ENCODE peak calls at places on chromosomes 7 and 10, in five cellular contexts. T, H, L, O and Q are unnamed samples.

GRCh38 chr7:76122516-76123239 is 74.8 kb downstream of the MDH2 start:
- DNase-seq in T (no peak), O (no peak), L (no peak), H (no peak), Q (no peak)

GRCh38 chr10:70740441-70741288 is 44.5 kb downstream of the TBATA start:
- DNase-seq in L (no peak), O (no peak), H (no peak), T (no peak), Q (no peak)

GRCh38 chr7:107632466-107632865 is 28.2 kb upstream of the SLC26A4 start:
- DNase-seq in O (no peak), H (no peak), T (no peak), L (no peak), Q (no peak)

GRCh38 chr7:94436018-94436604 is 41.4 kb downstream of the COL1A2 start:
- DNase-seq in L (peak; percentile 72), T (peak; percentile 76), O (peak; percentile 91), H (peak; percentile 71), Q (peak; percentile 7)

GRCh38 chr7:101884671-101885596 is 67.5 kb downstream of the CUX1 start:
- DNase-seq in L (no peak), H (no peak), O (no peak), T (no peak), Q (peak; percentile 53)

GRCh38 chr7:2399848-2400587 is 3.4 kb upstream of the CHST12 start:
- DNase-seq in H (peak; percentile 76), O (no peak), T (peak; percentile 54), L (no peak), Q (no peak)

GRCh38 chr7:86667732-86668131 is 24.0 kb downstream of the GRM3 start:
- DNase-seq in H (no peak), T (no peak), L (no peak), O (peak; percentile 81), Q (no peak)

GRCh38 chr10:94049911-94050310 is 56.2 kb downstream of the PLCE1 start:
- DNase-seq in T (no peak), L (no peak), O (no peak), H (no peak), Q (no peak)

GRCh38 chr7:73833251-73833919 is 2.6 kb downstream of the CLDN4 start:
- DNase-seq in H (peak; percentile 57), T (peak; percentile 51), O (peak; percentile 68), L (peak; percentile 50), Q (no peak)

GRCh38 chr7:112995091-112995824 is 91.4 kb downstream of the GPR85 start:
- DNase-seq in T (no peak), L (no peak), H (no peak), O (peak; percentile 20), Q (no peak)

GRCh38 chr7:1246871-1247526 is 14.3 kb downstream of the UNCX start:
- DNase-seq in H (no peak), L (no peak), T (no peak), O (no peak), Q (no peak)

GRCh38 chr10:1425886-1426285 is 311.4 kb downstream of the ADARB2 start:
- DNase-seq in L (no peak), H (no peak), O (no peak), T (no peak), Q (peak; percentile 50)

GRCh38 chr10:74432841-74433594 is 282.0 kb downstream of the ADK start:
- DNase-seq in O (no peak), T (peak; percentile 18), L (peak; percentile 23), H (no peak), Q (no peak)

GRCh38 chr7:26664735-26665420 is 199.5 kb downstream of the SKAP2 start:
- DNase-seq in H (no peak), O (no peak), L (no peak), T (no peak), Q (no peak)

GRCh38 chr7:67738-68395 is 124.5 kb upstream of the FAM20C start:
- DNase-seq in L (no peak), H (no peak), O (peak; percentile 41), T (no peak), Q (no peak)

GRCh38 chr10:44382131-44382858 is 2.6 kb downstream of the CXCL12 start:
- DNase-seq in H (no peak), T (no peak), O (peak; percentile 68), L (no peak), Q (no peak)

GRCh38 chr10:97038688-97039087 is 147.1 kb downstream of the SLIT1 start:
- DNase-seq in H (no peak), O (no peak), L (no peak), T (no peak), Q (no peak)

GRCh38 chr10:97032624-97033023 is 153.1 kb downstream of the SLIT1 start:
- DNase-seq in O (peak; percentile 29), H (no peak), T (no peak), L (no peak), Q (no peak)

GRCh38 chr10:97034301-97034700 is 151.5 kb downstream of the SLIT1 start:
- DNase-seq in O (no peak), L (no peak), T (no peak), H (no peak), Q (no peak)

GRCh38 chr10:97037365-97038361 is 148.1 kb downstream of the SLIT1 start:
- DNase-seq in L (peak; percentile 79), T (peak; percentile 85), H (peak; percentile 77), O (peak; percentile 96), Q (peak; percentile 34)

GRCh38 chr10:97034958-97035769 is 150.6 kb downstream of the SLIT1 start:
- DNase-seq in O (no peak), T (no peak), L (no peak), H (no peak), Q (no peak)
- TF ChIP-seq JUNB in O (no peak), T (no peak), L (no peak), H (no peak), Q (no peak)

DNA sequence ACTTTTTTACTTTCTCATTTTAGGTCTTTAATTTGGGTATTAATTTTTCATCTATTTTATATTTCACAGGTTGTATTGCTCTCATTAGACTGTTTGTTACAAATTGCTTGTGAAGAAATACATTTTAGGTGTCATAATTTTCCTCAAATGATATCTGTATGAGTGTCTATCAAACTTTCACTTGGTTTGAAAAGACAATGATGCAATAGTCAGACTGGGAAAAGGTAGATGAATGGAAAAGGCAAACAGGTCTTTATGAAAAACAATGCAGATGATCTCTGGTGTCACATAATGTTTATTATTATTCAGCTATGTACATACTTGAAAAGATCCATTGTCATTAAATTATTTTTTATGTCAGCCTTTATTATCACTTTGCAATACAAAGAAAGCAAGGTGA is 80.2 kb downstream of the PTPRZ1 start:
- DNase-seq in O (no peak), T (no peak), H (no peak), L (no peak), Q (no peak)
- TF ChIP-seq JUNB in O (no peak), T (no peak), H (no peak), L (no peak), Q (no peak)

DNA sequence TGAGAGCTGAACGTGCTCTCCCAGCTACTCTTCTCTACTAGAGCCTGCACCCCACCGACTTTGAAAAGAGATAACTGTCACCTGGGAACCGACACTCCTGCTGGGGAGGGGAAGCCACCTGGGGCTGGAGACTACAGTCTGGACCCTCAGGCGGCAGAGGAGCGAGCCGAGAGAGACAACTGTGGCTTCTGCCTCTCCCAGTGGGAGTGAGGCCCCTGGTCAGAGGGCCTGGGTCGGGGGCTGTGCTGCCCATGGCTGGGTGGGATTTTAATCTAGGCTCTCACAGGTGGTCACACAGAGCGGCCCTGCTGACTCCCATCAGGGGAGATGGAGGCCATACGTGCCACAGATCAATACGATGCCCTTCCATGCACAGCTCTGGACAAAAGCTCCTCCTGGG is 372.1 kb downstream of the DNAJB6 start:
- DNase-seq in O (no peak), L (no peak), T (no peak), H (no peak), Q (no peak)
- TF ChIP-seq JUNB in O (no peak), L (no peak), T (no peak), H (no peak), Q (no peak)

DNA sequence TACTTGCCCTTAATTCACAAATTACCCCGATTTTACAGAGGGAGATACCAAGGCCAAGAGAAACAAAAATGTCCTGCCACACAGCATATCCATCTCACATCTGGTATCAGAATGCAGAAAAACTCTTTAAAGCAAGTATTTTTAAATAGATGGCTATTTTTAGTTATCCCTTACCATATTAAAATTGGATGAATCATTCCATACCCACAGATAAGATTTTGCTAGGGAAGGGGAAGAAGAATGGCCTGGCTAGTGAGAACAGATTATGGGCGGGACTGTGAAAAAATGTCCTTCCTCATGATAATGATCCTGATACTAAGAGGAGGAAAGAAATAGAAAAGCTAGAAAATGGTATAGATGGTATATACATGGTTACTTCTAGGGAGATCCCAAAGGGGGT is 80.6 kb upstream of the GATAD1 start:
- DNase-seq in L (no peak), O (no peak), T (no peak), H (no peak), Q (no peak)
- TF ChIP-seq JUNB in L (no peak), O (no peak), T (no peak), H (no peak), Q (no peak)

GRCh38 chr10:130411496-130412070 is 275.4 kb downstream of the GLRX3 start:
- DNase-seq in O (no peak), H (no peak), L (no peak), T (no peak), Q (no peak)
- TF ChIP-seq JUNB in O (no peak), H (no peak), L (no peak), T (no peak), Q (no peak)